ENCODE peak calls at places on chromosomes 7 and 10, in seven cellular contexts. T is psoas muscle, K is cardiac muscle cell, Q is cardiac fibroblast, D is HFFc6, J is astrocyte of the cerebellum, W is left ventricle myocardium inferior. V is an unnamed sample.

GRCh38 chr7:158407581-158408331 is 179.9 kb downstream of the PTPRN2 start:
- DNase-seq in T (no peak), K (peak; percentile 38), Q (peak; percentile 52), W (no peak), J (peak; percentile 8), D (peak; percentile 23), V (peak; percentile 31)

GRCh38 chr10:123272171-123272570 is 118.0 kb downstream of the BUB3 start:
- DNase-seq in W (no peak), K (no peak), T (no peak), J (no peak), D (no peak), Q (no peak), V (no peak)

GRCh38 chr10:130301026-130301892 is 165.1 kb downstream of the GLRX3 start:
- DNase-seq in K (no peak), W (peak; percentile 77), D (no peak), J (no peak), T (peak; percentile 90), Q (peak; percentile 88), V (peak; percentile 41)

GRCh38 chr7:3598855-3599254 is 297.8 kb downstream of the SDK1 start:
- DNase-seq in D (no peak), J (no peak), W (no peak), T (no peak), Q (no peak), K (no peak), V (no peak)

GRCh38 chr10:15729890-15730289 is 10.2 kb upstream of the ITGA8 start:
- DNase-seq in Q (no peak), J (no peak), W (no peak), T (no peak), D (no peak), K (no peak), V (no peak)

GRCh38 chr7:100034871-100035510 is 14.6 kb upstream of the ZSCAN21 start:
- DNase-seq in W (no peak), T (no peak), Q (peak; percentile 87), J (peak; percentile 55), K (no peak), D (peak; percentile 92), V (no peak)

GRCh38 chr7:2575733-2576350 is 17.1 kb downstream of the IQCE start:
- DNase-seq in K (no peak), W (no peak), T (peak; percentile 15), Q (peak; percentile 11), D (no peak), J (no peak), V (no peak)

GRCh38 chr7:24963218-24963617 is 16.8 kb downstream of the OSBPL3 start:
- DNase-seq in D (no peak), J (peak; percentile 66), Q (peak; percentile 67), W (no peak), T (peak; percentile 57), K (no peak), V (no peak)

GRCh38 chr10:119521443-119522204 is 20.9 kb downstream of the RGS10 start:
- DNase-seq in W (no peak), K (no peak), Q (peak; percentile 51), D (peak; percentile 62), T (no peak), J (peak; percentile 60), V (no peak)

GRCh38 chr7:98284335-98285036 is 3.0 kb downstream of the BRI3 start:
- DNase-seq in T (peak; percentile 95), Q (peak; percentile 77), J (no peak), D (peak; percentile 85), K (no peak), W (peak; percentile 82), V (peak; percentile 63)

GRCh38 chr7:154950992-154951391 is 51.9 kb downstream of the PAXIP1 start:
- DNase-seq in W (no peak), Q (no peak), T (no peak), K (no peak), J (no peak), D (no peak), V (no peak)

GRCh38 chr10:129659881-129660280 is 192.8 kb downstream of the MGMT start:
- DNase-seq in J (no peak), T (no peak), Q (no peak), W (no peak), K (no peak), D (no peak), V (no peak)

GRCh38 chr10:31010062-31010461 is 21.6 kb downstream of the ZNF438 start:
- DNase-seq in W (no peak), J (no peak), Q (no peak), D (no peak), T (no peak), K (no peak), V (no peak)

GRCh38 chr10:3755440-3756359 is 29.3 kb downstream of the KLF6 start:
- DNase-seq in T (no peak), J (no peak), W (no peak), K (peak; percentile 82), Q (peak; percentile 82), D (no peak), V (no peak)

GRCh38 chr10:102519246-102519805 is 15.6 kb downstream of the SUFU start:
- DNase-seq in W (no peak), D (no peak), J (no peak), Q (peak; percentile 43), T (no peak), K (no peak), V (no peak)

GRCh38 chr7:70589010-70589409 is 542.9 kb upstream of the GALNT17 start:
- DNase-seq in W (no peak), J (no peak), K (no peak), Q (no peak), D (no peak), T (no peak), V (no peak)

GRCh38 chr7:41695661-41696322 is 7.1 kb downstream of the INHBA start:
- DNase-seq in K (no peak), W (no peak), Q (peak; percentile 82), J (no peak), T (no peak), D (no peak), V (no peak)

GRCh38 chr7:41696323-41696916 is 6.5 kb downstream of the INHBA start:
- DNase-seq in T (peak; percentile 81), D (peak; percentile 66), Q (peak; percentile 89), W (peak; percentile 69), K (peak; percentile 88), J (peak; percentile 53), V (no peak)

GRCh38 chr7:41691286-41691966 is 11.5 kb downstream of the INHBA start:
- DNase-seq in J (no peak), W (no peak), Q (no peak), T (no peak), K (no peak), D (no peak), V (no peak)

GRCh38 chr7:41694490-41694889 is 8.4 kb downstream of the INHBA start:
- DNase-seq in T (no peak), J (no peak), D (no peak), K (no peak), Q (no peak), W (no peak), V (no peak)

GRCh38 chr7:41693150-41693997 is 9.5 kb downstream of the INHBA start:
- DNase-seq in J (no peak), W (no peak), Q (peak; percentile 67), T (no peak), D (no peak), K (no peak), V (no peak)
- TF ChIP-seq CTCF in J (peak; percentile 57), W (peak; percentile 25), Q (peak; percentile 61), T (peak; percentile 11), D (peak; percentile 79), K (peak; percentile 47), V (peak; percentile 9)

GRCh38 chr7:112205348-112206237 is 606 bp downstream of the DOCK4 start:
- DNase-seq in Q (peak; percentile 82), D (peak; percentile 31), T (peak; percentile 79), W (peak; percentile 73), J (no peak), K (peak; percentile 74), V (no peak)

GRCh38 chr7:112204776-112205347 is 1.3 kb downstream of the DOCK4 start:
- DNase-seq in Q (peak; percentile 28), J (no peak), T (no peak), D (no peak), W (no peak), K (no peak), V (no peak)

GRCh38 chr7:112207765-112208164 is 1.3 kb downstream of the ZNF277 start:
- DNase-seq in Q (no peak), D (no peak), K (no peak), T (no peak), W (no peak), J (no peak), V (no peak)

GRCh38 chr7:112206238-112207105 is at the start of the genes DOCK4 and ZNF277:
- DNase-seq in Q (peak; percentile 99), W (peak; percentile 99), D (peak; percentile 99), J (peak; percentile 98), K (peak; percentile 100), T (peak; percentile 99), V (peak; percentile 97)

GRCh38 chr7:112207106-112207592 is 654 bp downstream of the ZNF277 start:
- DNase-seq in K (peak; percentile 19), D (no peak), Q (no peak), J (no peak), T (no peak), W (no peak), V (no peak)
- TF ChIP-seq CTCF in K (no peak), D (no peak), Q (no peak), J (no peak), T (no peak), W (no peak), V (no peak)

DNA sequence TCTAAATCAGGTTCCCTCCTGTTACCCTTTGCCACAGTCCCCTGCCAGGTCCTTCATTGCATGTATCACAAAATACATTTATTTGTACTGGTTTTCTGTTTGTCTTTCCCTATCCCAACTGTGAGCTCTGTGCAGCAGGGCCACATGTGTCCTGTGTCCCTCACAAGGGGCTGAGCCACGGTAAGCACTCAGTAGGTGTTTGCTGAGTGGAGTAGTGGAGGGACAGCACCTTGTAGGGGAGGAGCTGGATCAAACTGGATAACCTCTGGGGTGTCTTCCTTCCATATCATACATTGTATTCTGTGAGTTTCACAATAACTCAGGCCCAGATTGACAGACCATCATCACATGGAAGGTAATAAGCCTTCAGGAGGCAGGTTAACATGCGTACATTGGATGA is 25.9 kb downstream of the PIK3CG start:
- DNase-seq in Q (no peak), D (no peak), K (no peak), J (no peak), T (no peak), W (no peak), V (no peak)
- TF ChIP-seq CTCF in Q (no peak), D (no peak), K (no peak), J (no peak), T (no peak), W (no peak), V (no peak)

GRCh38 chr10:97736902-97737769 is at the start of gene ZFYVE27:
- DNase-seq in D (peak; percentile 91), T (peak; percentile 99), W (peak; percentile 97), Q (peak; percentile 97), J (peak; percentile 86), K (peak; percentile 96), V (peak; percentile 76)
- TF ChIP-seq CTCF in D (no peak), T (no peak), W (peak; percentile 16), Q (no peak), J (no peak), K (no peak), V (no peak)

GRCh38 chr7:73626814-73627213 is 2.5 kb upstream of the MLXIPL start:
- DNase-seq in J (no peak), D (peak; percentile 7), K (no peak), W (no peak), T (no peak), Q (peak; percentile 41), V (no peak)
- TF ChIP-seq CTCF in J (no peak), D (peak; percentile 21), K (peak; percentile 25), W (no peak), T (no peak), Q (no peak), V (no peak)